ENCODE peak calls at places on chromosomes 7 and 10, in six cellular contexts. Q is GM12892, E is progenitor cell of endocrine pancreas, W is HT1080, C is nucleus accumbens, F is ovary. R is an unnamed sample.

GRCh38 chr10:99532687-99533495 is at the start of gene NKX2-3:
- DNase-seq in W (no peak), Q (no peak), E (no peak), F (no peak), C (no peak), R (peak; percentile 84)

GRCh38 chr10:129864601-129865126 is 99.4 kb downstream of the EBF3 start:
- DNase-seq in F (no peak), E (no peak), Q (no peak), W (no peak), C (no peak), R (no peak)

GRCh38 chr10:35440016-35440415 is 103.7 kb downstream of the CCNY start:
- DNase-seq in C (no peak), E (no peak), W (no peak), Q (no peak), F (no peak), R (no peak)

GRCh38 chr10:71643904-71644303 is 75.7 kb downstream of the C10orf105 start:
- DNase-seq in Q (no peak), E (no peak), F (no peak), W (no peak), C (no peak), R (no peak)

GRCh38 chr10:87658383-87658795 is 1.3 kb upstream of the PAPSS2 start:
- DNase-seq in Q (no peak), F (no peak), W (no peak), E (no peak), C (no peak), R (no peak)

GRCh38 chr7:97845622-97846203 is 26.5 kb downstream of the ASNS start:
- DNase-seq in W (peak; percentile 23), C (no peak), E (no peak), F (no peak), Q (no peak), R (no peak)

GRCh38 chr7:17502209-17502810 is 203.9 kb downstream of the AHR start:
- DNase-seq in F (no peak), E (no peak), C (no peak), W (no peak), Q (no peak), R (no peak)

GRCh38 chr7:107810626-107811025 is 7.6 kb upstream of the SLC26A3 start:
- DNase-seq in F (no peak), E (no peak), C (no peak), W (no peak), Q (no peak), R (no peak)

GRCh38 chr7:24952464-24952863 is 27.5 kb downstream of the OSBPL3 start:
- DNase-seq in W (no peak), C (no peak), Q (no peak), F (no peak), E (no peak), R (no peak)

GRCh38 chr7:142772051-142772450 is 1.3 kb downstream of the PRSS2 start:
- DNase-seq in W (no peak), E (no peak), Q (no peak), F (no peak), C (no peak), R (no peak)

GRCh38 chr10:80453715-80454525 is at the start of gene TSPAN14:
- DNase-seq in W (peak; percentile 59), C (peak; percentile 73), F (peak; percentile 89), E (peak; percentile 75), Q (peak; percentile 75), R (peak; percentile 95)

GRCh38 chr7:1558181-1558811 is 2.3 kb upstream of the TMEM184A start:
- DNase-seq in E (no peak), F (peak; percentile 21), W (no peak), Q (no peak), C (no peak), R (peak; percentile 79)

GRCh38 chr7:71300603-71301002 is 168.7 kb downstream of the GALNT17 start:
- DNase-seq in Q (no peak), E (no peak), F (peak; percentile 64), W (no peak), C (no peak), R (no peak)

GRCh38 chr10:7264313-7264741 is 146.5 kb downstream of the SFMBT2 start:
- DNase-seq in W (peak; percentile 86), C (no peak), E (no peak), Q (no peak), F (no peak), R (no peak)

R was measured in Right ventricle myocardium inferior.